ENCODE peak calls at places on chromosomes 6 and 20, in nine cellular contexts. P is A172; T is NCI-H226; Z is HT-29; V is stimulated activated CD8-positive, alpha-beta memory T cell treated with anti-CD3 and anti-CD28 coated beads, Interleukin-2, amount 100 ng/mL, for 48 hours; I is WTC11; Y is nephron progenitor cell; J is activated CD8-positive, alpha-beta memory T cell treated with anti-CD3 and anti-CD28 coated beads, Interleukin-2, amount 50 U/mL, for 4 hours; U is keratinocyte. S is an unnamed sample.

GRCh38 chr6:167907837-167908681 is 81.3 kb downstream of the AFDN start:
- DNase-seq in P (peak; percentile 31), T (no peak), Z (peak; percentile 70), V (no peak), I (no peak), Y (no peak), J (no peak), U (no peak), S (peak; percentile 66)

GRCh38 chr6:107218142-107218541 is 102.8 kb upstream of the BEND3 start:
- DNase-seq in P (no peak), T (no peak), Z (no peak), V (no peak), I (no peak), Y (no peak), J (no peak), U (no peak), S (no peak)

GRCh38 chr6:136593748-136594490 is 43.7 kb upstream of the MAP7 start:
- DNase-seq in P (peak; percentile 99), T (peak; percentile 98), Z (peak; percentile 67), V (peak; percentile 16), I (no peak), Y (no peak), J (no peak), U (peak; percentile 48), S (peak; percentile 94)

GRCh38 chr6:139017227-139017626 is 11.3 kb upstream of the ABRACL start:
- DNase-seq in P (no peak), T (no peak), Z (no peak), V (no peak), I (no peak), Y (peak; percentile 19), J (no peak), U (no peak), S (no peak)

GRCh38 chr20:59650418-59650817 is 46.1 kb downstream of the PHACTR3 start:
- DNase-seq in P (peak; percentile 10), T (no peak), Z (no peak), V (no peak), I (no peak), Y (no peak), J (no peak), U (no peak), S (no peak)

GRCh38 chr6:11098009-11098408 is 4.4 kb downstream of the SMIM13 start:
- DNase-seq in P (no peak), T (no peak), Z (peak; percentile 19), V (no peak), I (no peak), Y (no peak), J (no peak), U (no peak), S (no peak)

GRCh38 chr6:149093643-149094042 is 223.9 kb upstream of the TAB2 start:
- DNase-seq in P (peak; percentile 40), T (peak; percentile 66), Z (no peak), V (no peak), I (no peak), Y (no peak), J (no peak), U (no peak), S (peak; percentile 13)

GRCh38 chr6:10350720-10351119 is 64.2 kb downstream of the TFAP2A start:
- DNase-seq in P (no peak), T (no peak), Z (no peak), V (no peak), I (no peak), Y (no peak), J (no peak), U (no peak), S (no peak)

GRCh38 chr20:25320035-25320800 is 70.4 kb downstream of the ABHD12 start:
- DNase-seq in P (no peak), T (no peak), Z (no peak), V (no peak), I (peak; percentile 3), Y (no peak), J (no peak), U (no peak), S (no peak)

GRCh38 chr6:2885967-2886731 is 17.0 kb downstream of the SERPINB9 start:
- DNase-seq in P (no peak), T (no peak), Z (no peak), V (no peak), I (no peak), Y (no peak), J (no peak), U (no peak), S (peak; percentile 62)

GRCh38 chr6:40586369-40586768 is 795 bp downstream of the LRFN2 start:
- DNase-seq in P (no peak), T (no peak), Z (no peak), V (no peak), I (peak; percentile 16), Y (peak; percentile 14), J (no peak), U (no peak), S (no peak)

GRCh38 chr20:43904195-43904594 is 10.5 kb upstream of the TOX2 start:
- DNase-seq in P (no peak), T (no peak), Z (no peak), V (no peak), I (peak; percentile 22), Y (no peak), J (no peak), U (no peak), S (no peak)

GRCh38 chr6:157025459-157025858 is 248.3 kb downstream of the ARID1B start:
- DNase-seq in P (no peak), T (no peak), Z (no peak), V (no peak), I (no peak), Y (no peak), J (no peak), U (no peak), S (no peak)

GRCh38 chr6:89589297-89590074 is 49.1 kb downstream of the LYRM2 start:
- DNase-seq in P (no peak), T (no peak), Z (no peak), V (no peak), I (peak; percentile 19), Y (no peak), J (no peak), U (no peak), S (no peak)

GRCh38 chr20:57774111-57774880 is 64.5 kb upstream of the PMEPA1 start:
- DNase-seq in P (no peak), T (no peak), Z (no peak), V (no peak), I (no peak), Y (no peak), J (no peak), U (no peak), S (no peak)

GRCh38 chr6:128350416-128351254 is 169.8 kb downstream of the PTPRK start:
- DNase-seq in P (peak; percentile 56), T (peak; percentile 82), Z (peak; percentile 32), V (no peak), I (no peak), Y (no peak), J (no peak), U (peak; percentile 9), S (peak; percentile 39)

GRCh38 chr20:62141397-62142251 is 1.6 kb downstream of the PSMA7 start:
- DNase-seq in P (no peak), T (no peak), Z (peak; percentile 56), V (no peak), I (no peak), Y (no peak), J (no peak), U (no peak), S (no peak)

GRCh38 chr6:18330548-18331066 is 56.5 kb upstream of the RNF144B start:
- DNase-seq in P (no peak), T (no peak), Z (no peak), V (no peak), I (no peak), Y (no peak), J (no peak), U (no peak), S (no peak)

GRCh38 chr20:48718914-48719578 is 108.8 kb downstream of the PREX1 start:
- DNase-seq in P (no peak), T (no peak), Z (no peak), V (peak; percentile 44), I (no peak), Y (no peak), J (peak; percentile 48), U (no peak), S (no peak)

GRCh38 chr6:35061102-35061615 is 80.0 kb downstream of the TCP11 start:
- DNase-seq in P (no peak), T (no peak), Z (no peak), V (no peak), I (no peak), Y (no peak), J (no peak), U (no peak), S (no peak)

GRCh38 chr20:9792674-9793073 is 46.2 kb downstream of the PAK5 start:
- DNase-seq in P (no peak), T (no peak), Z (no peak), V (no peak), I (no peak), Y (no peak), J (no peak), U (no peak), S (no peak)

GRCh38 chr6:136990754-136991153 is 54.0 kb downstream of the IL20RA start:
- DNase-seq in P (no peak), T (no peak), Z (no peak), V (no peak), I (no peak), Y (no peak), J (no peak), U (no peak), S (no peak)

GRCh38 chr6:163789199-163789810 is 374.8 kb downstream of the QKI start:
- DNase-seq in P (no peak), T (no peak), Z (no peak), V (no peak), I (no peak), Y (no peak), J (no peak), U (no peak), S (no peak)

GRCh38 chr6:3566812-3567211 is 110.0 kb upstream of the SLC22A23 start:
- DNase-seq in P (no peak), T (no peak), Z (no peak), V (no peak), I (no peak), Y (no peak), J (no peak), U (no peak), S (peak; percentile 55)

GRCh38 chr6:135895231-135895931 is 43.9 kb downstream of the PDE7B start:
- DNase-seq in P (no peak), T (no peak), Z (no peak), V (no peak), I (no peak), Y (no peak), J (no peak), U (no peak), S (no peak)

GRCh38 chr6:133583907-133584306 is 305.0 kb upstream of the TCF21 start:
- DNase-seq in P (no peak), T (no peak), Z (no peak), V (no peak), I (no peak), Y (no peak), J (no peak), U (no peak), S (no peak)